ENCODE peak calls at places on chromosomes 13 and 19, in ten cellular contexts. One of them, this sample, is unnamed.

GRCh38 chr19:19406878-19407639 is 1.6 kb downstream of the GATAD2A start:
- DNase-seq in MG63: peak; percentile 52
- DNase-seq in lower lobe of right lung: peak; percentile 57
- DNase-seq in heart right ventricle: no peak
- DNase-seq in ascending aorta: no peak
- DNase-seq in PC-3: peak; percentile 61
- DNase-seq in left lung: peak; percentile 55
- DNase-seq in GM06990: no peak
- DNase-seq in mesendoderm: no peak
- DNase-seq in psoas muscle: no peak
- DNase-seq in this sample: peak; percentile 75

GRCh38 chr13:34356686-34357434 is 538.9 kb downstream of the RFC3 start:
- DNase-seq in left lung: no peak
- DNase-seq in mesendoderm: no peak
- DNase-seq in GM06990: no peak
- DNase-seq in MG63: peak; percentile 16
- DNase-seq in lower lobe of right lung: no peak
- DNase-seq in ascending aorta: no peak
- DNase-seq in psoas muscle: no peak
- DNase-seq in heart right ventricle: no peak
- DNase-seq in PC-3: no peak
- DNase-seq in this sample: no peak

GRCh38 chr13:73767747-73768315 is 366.4 kb downstream of the KLF12 start:
- DNase-seq in mesendoderm: peak; percentile 74
- DNase-seq in lower lobe of right lung: no peak
- DNase-seq in psoas muscle: no peak
- DNase-seq in MG63: no peak
- DNase-seq in ascending aorta: no peak
- DNase-seq in left lung: no peak
- DNase-seq in PC-3: peak; percentile 27
- DNase-seq in GM06990: no peak
- DNase-seq in heart right ventricle: no peak
- DNase-seq in this sample: peak; percentile 67

GRCh38 chr19:18951721-18952281 is 10.8 kb upstream of the HOMER3 start:
- DNase-seq in left lung: no peak
- DNase-seq in GM06990: no peak
- DNase-seq in lower lobe of right lung: no peak
- DNase-seq in psoas muscle: no peak
- DNase-seq in heart right ventricle: no peak
- DNase-seq in MG63: no peak
- DNase-seq in PC-3: peak; percentile 88
- DNase-seq in ascending aorta: no peak
- DNase-seq in mesendoderm: no peak
- DNase-seq in this sample: no peak

GRCh38 chr19:5686647-5687359 is 3.3 kb upstream of the RPL36 start:
- DNase-seq in psoas muscle: peak; percentile 99
- DNase-seq in GM06990: peak; percentile 94
- DNase-seq in PC-3: peak; percentile 98
- DNase-seq in left lung: peak; percentile 99
- DNase-seq in mesendoderm: peak; percentile 96
- DNase-seq in MG63: peak; percentile 89
- DNase-seq in ascending aorta: peak; percentile 76
- DNase-seq in heart right ventricle: peak; percentile 97
- DNase-seq in lower lobe of right lung: peak; percentile 99
- DNase-seq in this sample: peak; percentile 92

GRCh38 chr19:19192910-19193423 is 909 bp downstream of the RFXANK start:
- DNase-seq in psoas muscle: no peak
- DNase-seq in MG63: no peak
- DNase-seq in PC-3: no peak
- DNase-seq in heart right ventricle: no peak
- DNase-seq in GM06990: no peak
- DNase-seq in mesendoderm: no peak
- DNase-seq in left lung: no peak
- DNase-seq in ascending aorta: no peak
- DNase-seq in lower lobe of right lung: no peak
- DNase-seq in this sample: peak; percentile 51

GRCh38 chr13:103386341-103386740 is 320.1 kb upstream of the SLC10A2 start:
- DNase-seq in GM06990: no peak
- DNase-seq in MG63: peak; percentile 31
- DNase-seq in mesendoderm: peak; percentile 36
- DNase-seq in ascending aorta: no peak
- DNase-seq in PC-3: peak; percentile 45
- DNase-seq in left lung: no peak
- DNase-seq in psoas muscle: no peak
- DNase-seq in heart right ventricle: peak; percentile 5
- DNase-seq in lower lobe of right lung: no peak
- DNase-seq in this sample: no peak

GRCh38 chr19:51458051-51458645 is at the start of gene SIGLEC8:
- DNase-seq in PC-3: no peak
- DNase-seq in left lung: no peak
- DNase-seq in psoas muscle: no peak
- DNase-seq in lower lobe of right lung: no peak
- DNase-seq in heart right ventricle: no peak
- DNase-seq in MG63: no peak
- DNase-seq in ascending aorta: no peak
- DNase-seq in GM06990: no peak
- DNase-seq in mesendoderm: no peak
- DNase-seq in this sample: no peak

GRCh38 chr13:33217256-33217655 is 68.3 kb downstream of the STARD13 start:
- DNase-seq in lower lobe of right lung: no peak
- DNase-seq in left lung: no peak
- DNase-seq in psoas muscle: no peak
- DNase-seq in ascending aorta: no peak
- DNase-seq in GM06990: no peak
- DNase-seq in PC-3: peak; percentile 17
- DNase-seq in mesendoderm: no peak
- DNase-seq in MG63: no peak
- DNase-seq in heart right ventricle: no peak
- DNase-seq in this sample: no peak

GRCh38 chr13:98653471-98653985 is 76.6 kb upstream of the STK24 start:
- DNase-seq in left lung: peak; percentile 76
- DNase-seq in psoas muscle: peak; percentile 68
- DNase-seq in GM06990: peak; percentile 26
- DNase-seq in mesendoderm: peak; percentile 95
- DNase-seq in heart right ventricle: peak; percentile 68
- DNase-seq in ascending aorta: no peak
- DNase-seq in PC-3: peak; percentile 84
- DNase-seq in lower lobe of right lung: peak; percentile 81
- DNase-seq in MG63: peak; percentile 50
- DNase-seq in this sample: peak; percentile 52

GRCh38 chr13:110629735-110630134 is 14.4 kb downstream of the NAXD start:
- DNase-seq in lower lobe of right lung: no peak
- DNase-seq in mesendoderm: no peak
- DNase-seq in left lung: no peak
- DNase-seq in heart right ventricle: no peak
- DNase-seq in GM06990: no peak
- DNase-seq in MG63: no peak
- DNase-seq in ascending aorta: no peak
- DNase-seq in psoas muscle: no peak
- DNase-seq in PC-3: no peak
- DNase-seq in this sample: no peak

GRCh38 chr19:35644987-35645679 is 3.0 kb upstream of the COX6B1 start:
- DNase-seq in heart right ventricle: peak; percentile 88
- DNase-seq in ascending aorta: peak; percentile 32
- DNase-seq in mesendoderm: peak; percentile 90
- DNase-seq in PC-3: peak; percentile 56
- DNase-seq in left lung: peak; percentile 86
- DNase-seq in lower lobe of right lung: peak; percentile 88
- DNase-seq in MG63: peak; percentile 64
- DNase-seq in GM06990: peak; percentile 70
- DNase-seq in psoas muscle: peak; percentile 88
- DNase-seq in this sample: peak; percentile 66

GRCh38 chr13:41568143-41568989 is 111.0 kb downstream of the RGCC start:
- DNase-seq in PC-3: no peak
- DNase-seq in heart right ventricle: no peak
- DNase-seq in mesendoderm: peak; percentile 21
- DNase-seq in ascending aorta: no peak
- DNase-seq in GM06990: no peak
- DNase-seq in MG63: no peak
- DNase-seq in lower lobe of right lung: no peak
- DNase-seq in left lung: no peak
- DNase-seq in psoas muscle: no peak
- DNase-seq in this sample: no peak

GRCh38 chr19:58052256-58052655 is 6.8 kb upstream of the ZNF135 start:
- DNase-seq in mesendoderm: no peak
- DNase-seq in lower lobe of right lung: no peak
- DNase-seq in heart right ventricle: no peak
- DNase-seq in psoas muscle: no peak
- DNase-seq in ascending aorta: no peak
- DNase-seq in PC-3: no peak
- DNase-seq in MG63: no peak
- DNase-seq in GM06990: no peak
- DNase-seq in left lung: no peak
- DNase-seq in this sample: no peak

GRCh38 chr19:55157064-55157908 is at the start of gene TNNI3:
- DNase-seq in left lung: no peak
- DNase-seq in heart right ventricle: peak; percentile 74
- DNase-seq in PC-3: no peak
- DNase-seq in psoas muscle: no peak
- DNase-seq in GM06990: no peak
- DNase-seq in mesendoderm: no peak
- DNase-seq in ascending aorta: no peak
- DNase-seq in MG63: no peak
- DNase-seq in lower lobe of right lung: no peak
- DNase-seq in this sample: no peak
- H3K4me3 ChIP-seq in left lung: no peak within 1 kb of the TSS
- H3K4me3 ChIP-seq in heart right ventricle: peak within 1 kb of the TSS; percentile 44
- H3K4me3 ChIP-seq in PC-3: peak within 1 kb of the TSS; percentile 68
- H3K4me3 ChIP-seq in psoas muscle: peak within 1 kb of the TSS; percentile 59
- H3K4me3 ChIP-seq in GM06990: no peak within 1 kb of the TSS
- H3K4me3 ChIP-seq in mesendoderm: no peak within 1 kb of the TSS
- H3K4me3 ChIP-seq in ascending aorta: no peak within 1 kb of the TSS
- H3K4me3 ChIP-seq in MG63: no peak within 1 kb of the TSS
- H3K4me3 ChIP-seq in lower lobe of right lung: no peak within 1 kb of the TSS
- H3K4me3 ChIP-seq in this sample: no peak within 1 kb of the TSS

DNA sequence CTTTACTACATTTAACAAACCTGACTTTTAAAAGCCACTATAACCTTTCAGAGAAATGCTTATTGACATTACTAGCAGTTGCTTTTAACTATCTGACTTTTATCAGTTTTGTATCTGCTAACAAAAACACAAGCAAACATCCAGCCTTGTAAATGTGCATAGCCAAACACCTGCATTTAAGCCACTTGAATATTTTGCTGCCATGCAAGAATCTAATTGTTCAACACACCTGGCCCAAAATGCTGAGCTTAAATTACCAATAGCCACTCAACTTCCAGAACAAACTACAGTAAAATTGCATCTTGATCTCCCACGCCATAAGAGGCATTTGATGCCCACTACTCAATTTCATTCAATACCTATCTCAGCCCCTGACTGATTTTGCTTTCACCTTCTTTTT is 9.3 kb downstream of the ZIC5 start:
- DNase-seq in heart right ventricle: no peak
- DNase-seq in mesendoderm: no peak
- DNase-seq in psoas muscle: no peak
- DNase-seq in GM06990: no peak
- DNase-seq in left lung: no peak
- DNase-seq in ascending aorta: no peak
- DNase-seq in PC-3: no peak
- DNase-seq in lower lobe of right lung: no peak
- DNase-seq in MG63: no peak
- DNase-seq in this sample: no peak
- H3K27me3 ChIP-seq in heart right ventricle: peaks cover 99% of the 10 kb centered on the region
- H3K27me3 ChIP-seq in mesendoderm: no peaks in the 10 kb centered on the region
- H3K27me3 ChIP-seq in psoas muscle: peaks cover 14% of the 10 kb centered on the region
- H3K27me3 ChIP-seq in GM06990: peaks cover 6% of the 10 kb centered on the region
- H3K27me3 ChIP-seq in left lung: peaks cover 97% of the 10 kb centered on the region
- H3K27me3 ChIP-seq in ascending aorta: peaks cover 25% of the 10 kb centered on the region
- H3K27me3 ChIP-seq in PC-3: peaks cover 75% of the 10 kb centered on the region
- H3K27me3 ChIP-seq in lower lobe of right lung: peaks cover 97% of the 10 kb centered on the region
- H3K27me3 ChIP-seq in MG63: no peaks in the 10 kb centered on the region
- H3K27me3 ChIP-seq in this sample: peaks cover 69% of the 10 kb centered on the region

GRCh38 chr19:1860821-1861598 is 2.4 kb downstream of the KLF16 start:
- DNase-seq in left lung: peak; percentile 44
- DNase-seq in MG63: no peak
- DNase-seq in lower lobe of right lung: no peak
- DNase-seq in mesendoderm: no peak
- DNase-seq in psoas muscle: no peak
- DNase-seq in GM06990: no peak
- DNase-seq in PC-3: no peak
- DNase-seq in ascending aorta: no peak
- DNase-seq in heart right ventricle: no peak
- DNase-seq in this sample: no peak

GRCh38 chr19:1861599-1862031 is 1.8 kb downstream of the KLF16 start:
- DNase-seq in left lung: no peak
- DNase-seq in mesendoderm: no peak
- DNase-seq in psoas muscle: no peak
- DNase-seq in heart right ventricle: no peak
- DNase-seq in lower lobe of right lung: no peak
- DNase-seq in GM06990: no peak
- DNase-seq in MG63: no peak
- DNase-seq in PC-3: no peak
- DNase-seq in ascending aorta: no peak
- DNase-seq in this sample: no peak

GRCh38 chr19:1858412-1859081 is 4.8 kb downstream of the KLF16 start:
- DNase-seq in left lung: no peak
- DNase-seq in MG63: no peak
- DNase-seq in heart right ventricle: no peak
- DNase-seq in psoas muscle: no peak
- DNase-seq in GM06990: no peak
- DNase-seq in mesendoderm: no peak
- DNase-seq in PC-3: no peak
- DNase-seq in ascending aorta: no peak
- DNase-seq in lower lobe of right lung: no peak
- DNase-seq in this sample: no peak

GRCh38 chr19:1859319-1859718 is 4.1 kb downstream of the KLF16 start:
- DNase-seq in heart right ventricle: no peak
- DNase-seq in mesendoderm: peak; percentile 77
- DNase-seq in psoas muscle: no peak
- DNase-seq in PC-3: no peak
- DNase-seq in GM06990: no peak
- DNase-seq in lower lobe of right lung: no peak
- DNase-seq in left lung: peak; percentile 34
- DNase-seq in MG63: no peak
- DNase-seq in ascending aorta: no peak
- DNase-seq in this sample: no peak

GRCh38 chr19:1860133-1860775 is 3.1 kb downstream of the KLF16 start:
- DNase-seq in ascending aorta: no peak
- DNase-seq in left lung: peak; percentile 63
- DNase-seq in heart right ventricle: peak; percentile 79
- DNase-seq in psoas muscle: peak; percentile 50
- DNase-seq in GM06990: no peak
- DNase-seq in PC-3: no peak
- DNase-seq in mesendoderm: peak; percentile 89
- DNase-seq in lower lobe of right lung: no peak
- DNase-seq in MG63: peak; percentile 47
- DNase-seq in this sample: peak; percentile 45
- H3K4me3 ChIP-seq in ascending aorta: no peak overlapping the region
- H3K4me3 ChIP-seq in left lung: no peak overlapping the region
- H3K4me3 ChIP-seq in heart right ventricle: peak overlapping the region; percentile 84
- H3K4me3 ChIP-seq in psoas muscle: no peak overlapping the region
- H3K4me3 ChIP-seq in GM06990: no peak overlapping the region
- H3K4me3 ChIP-seq in PC-3: peak overlapping the region; percentile 94
- H3K4me3 ChIP-seq in mesendoderm: no peak overlapping the region
- H3K4me3 ChIP-seq in lower lobe of right lung: peak overlapping the region; percentile 3
- H3K4me3 ChIP-seq in MG63: peak overlapping the region; percentile 72
- H3K4me3 ChIP-seq in this sample: no peak overlapping the region

DNA sequence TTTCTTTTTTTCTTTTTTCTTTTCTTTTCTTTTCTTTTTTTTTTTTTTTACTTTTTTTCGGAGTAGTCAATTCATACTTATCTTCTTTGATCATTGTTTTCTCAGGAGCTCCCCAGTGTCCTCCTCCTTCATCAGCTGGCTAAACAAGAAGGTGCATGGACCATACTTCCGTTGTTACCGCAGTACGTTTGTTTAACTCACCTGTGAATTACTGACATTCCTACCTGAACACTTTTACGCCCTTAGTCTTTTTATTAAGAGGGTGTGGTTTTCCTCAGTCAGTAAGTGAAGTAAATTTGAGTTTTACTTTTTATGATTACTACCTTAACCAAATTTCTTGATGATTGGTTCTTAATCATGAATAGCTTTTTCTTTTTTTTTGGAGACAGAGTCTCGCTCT is 47.1 kb downstream of the B3GLCT start:
- DNase-seq in lower lobe of right lung: no peak
- DNase-seq in ascending aorta: no peak
- DNase-seq in left lung: no peak
- DNase-seq in GM06990: no peak
- DNase-seq in MG63: no peak
- DNase-seq in heart right ventricle: no peak
- DNase-seq in psoas muscle: no peak
- DNase-seq in mesendoderm: no peak
- DNase-seq in PC-3: peak; percentile 23
- DNase-seq in this sample: no peak
- H3K27me3 ChIP-seq in lower lobe of right lung: no peaks in the 10 kb centered on the region
- H3K27me3 ChIP-seq in ascending aorta: no peaks in the 10 kb centered on the region
- H3K27me3 ChIP-seq in left lung: no peaks in the 10 kb centered on the region
- H3K27me3 ChIP-seq in GM06990: no peaks in the 10 kb centered on the region
- H3K27me3 ChIP-seq in MG63: no peaks in the 10 kb centered on the region
- H3K27me3 ChIP-seq in heart right ventricle: no peaks in the 10 kb centered on the region
- H3K27me3 ChIP-seq in psoas muscle: no peaks in the 10 kb centered on the region
- H3K27me3 ChIP-seq in mesendoderm: no peaks in the 10 kb centered on the region
- H3K27me3 ChIP-seq in PC-3: no peaks in the 10 kb centered on the region
- H3K27me3 ChIP-seq in this sample: no peaks in the 10 kb centered on the region

This sample was measured in CD4-positive, CD25-positive, alpha-beta regulatory T cell.